ENCODE peak calls at places on chromosomes 1 and 21, in nine cellular contexts. I is pancreas; X is A549; Z is esophagus squamous epithelium; U is SK-N-MC; F is naive thymus-derived CD4-positive, alpha-beta T cell; P is heart left ventricle; J is ovary; T is CD4-positive, CD25-positive, alpha-beta regulatory T cell. W is an unnamed sample.

GRCh38 chr21:44603109-44603875 is 2.9 kb downstream of the KRTAP10-7 start:
- DNase-seq in Z (no peak), J (no peak), U (no peak), I (no peak), P (no peak), F (no peak), X (no peak), T (no peak), W (no peak)

GRCh38 chr21:42061866-42062542 is 9.1 kb upstream of the UMODL1 start:
- DNase-seq in J (no peak), F (peak), T (peak), U (no peak), X (no peak), Z (no peak), I (no peak), P (no peak), W (no peak)

GRCh38 chr1:228416217-228416971 is at the start of gene TRIM17:
- DNase-seq in T (peak), U (no peak), I (no peak), X (no peak), J (peak), P (no peak), Z (no peak), F (peak), W (no peak)

GRCh38 chr1:183877321-183877720 is 72.4 kb downstream of the RGL1 start:
- DNase-seq in F (no peak), T (no peak), I (peak), P (peak), J (peak), X (no peak), U (no peak), Z (no peak), W (peak)

GRCh38 chr1:16967095-16967567 is 13.3 kb downstream of the MFAP2 start:
- DNase-seq in J (peak), U (no peak), P (peak), T (no peak), Z (no peak), I (no peak), F (no peak), X (no peak), W (peak)

GRCh38 chr1:64004451-64004850 is 199.0 kb upstream of the UBE2U start:
- DNase-seq in Z (no peak), F (no peak), P (no peak), X (no peak), U (no peak), T (no peak), J (no peak), I (no peak), W (no peak)

GRCh38 chr1:16925635-16926490 is 4.1 kb downstream of the CROCC start:
- DNase-seq in F (no peak), J (no peak), Z (no peak), I (no peak), X (no peak), T (no peak), U (no peak), P (no peak), W (no peak)

GRCh38 chr21:33234618-33235520 is 5.1 kb downstream of the IFNAR2 start:
- DNase-seq in F (no peak), X (no peak), T (no peak), P (no peak), U (no peak), I (no peak), J (no peak), Z (no peak), W (no peak)

GRCh38 chr1:212667223-212668139 is 32.2 kb downstream of the BATF3 start:
- DNase-seq in Z (no peak), J (no peak), T (peak), F (no peak), P (peak), X (peak), I (no peak), U (peak), W (no peak)

GRCh38 chr1:61452354-61452990 is 272.5 kb downstream of the TM2D1 start:
- DNase-seq in F (no peak), U (peak), J (no peak), I (no peak), P (no peak), X (no peak), T (no peak), Z (no peak), W (no peak)

GRCh38 chr21:43881283-43881682 is 16.3 kb downstream of the AGPAT3 start:
- DNase-seq in I (no peak), P (no peak), U (no peak), T (no peak), X (no peak), J (peak), Z (no peak), F (no peak), W (no peak)

GRCh38 chr21:39055167-39055767 is 128.0 kb downstream of the PSMG1 start:
- DNase-seq in U (no peak), J (no peak), X (no peak), I (no peak), T (no peak), F (no peak), P (no peak), Z (no peak), W (no peak)

GRCh38 chr1:220124542-220124941 is 30.6 kb downstream of the IARS2 start:
- DNase-seq in J (no peak), T (no peak), U (no peak), X (no peak), I (no peak), P (no peak), F (no peak), Z (no peak), W (no peak)

GRCh38 chr1:52674497-52675384 is 23.4 kb downstream of the COA7 start:
- DNase-seq in U (no peak), F (no peak), T (peak), I (no peak), J (no peak), P (no peak), Z (no peak), X (no peak), W (no peak)

GRCh38 chr1:111987502-111987901 is 2.0 kb downstream of the KCND3 start:
- DNase-seq in T (no peak), F (no peak), U (no peak), X (no peak), I (no peak), J (no peak), P (peak), Z (no peak), W (no peak)

GRCh38 chr1:184407816-184408510 is 21.1 kb downstream of the C1orf21 start:
- DNase-seq in T (no peak), I (no peak), J (no peak), F (no peak), X (no peak), P (no peak), Z (no peak), U (no peak), W (no peak)

GRCh38 chr1:91795601-91796389 is 90.2 kb downstream of the TGFBR3 start:
- DNase-seq in U (peak), P (no peak), Z (no peak), F (no peak), T (no peak), I (no peak), X (no peak), J (no peak), W (no peak)

GRCh38 chr21:43922949-43923348 is 57.9 kb downstream of the AGPAT3 start:
- DNase-seq in F (no peak), X (no peak), T (no peak), U (no peak), I (no peak), P (no peak), J (no peak), Z (no peak), W (no peak)

GRCh38 chr1:7827134-7827955 is 25.5 kb downstream of the UTS2 start:
- DNase-seq in I (no peak), X (no peak), Z (no peak), U (no peak), F (peak), T (peak), J (no peak), P (peak), W (no peak)

GRCh38 chr21:46038871-46039397 is 57.4 kb downstream of the COL6A1 start:
- DNase-seq in Z (no peak), X (no peak), U (no peak), I (no peak), T (no peak), F (no peak), P (peak), J (peak), W (no peak)

GRCh38 chr21:37208741-37209225 is 58.4 kb downstream of the VPS26C start:
- DNase-seq in I (no peak), J (no peak), X (no peak), U (no peak), Z (no peak), F (no peak), T (no peak), P (no peak), W (no peak)

GRCh38 chr1:119080586-119080985 is 59.9 kb downstream of the WARS2 start:
- DNase-seq in U (no peak), J (peak), P (no peak), X (no peak), Z (no peak), I (peak), T (no peak), F (no peak), W (no peak)

GRCh38 chr1:217135987-217136894 is 413.0 kb upstream of the ESRRG start:
- DNase-seq in U (no peak), F (no peak), T (no peak), Z (no peak), P (no peak), X (no peak), I (no peak), J (no peak), W (no peak)

GRCh38 chr1:248243204-248243603 is 12.0 kb downstream of the OR2M4 start:
- DNase-seq in F (peak), Z (no peak), T (peak), J (no peak), P (no peak), X (peak), U (peak), I (no peak), W (peak)

GRCh38 chr1:232578681-232579195 is 51.2 kb downstream of the SIPA1L2 start:
- DNase-seq in X (no peak), J (no peak), F (peak), I (no peak), U (no peak), Z (no peak), T (peak), P (no peak), W (no peak)

GRCh38 chr1:232575524-232576040 is 54.4 kb downstream of the SIPA1L2 start:
- DNase-seq in F (no peak), Z (no peak), U (no peak), I (no peak), X (no peak), P (no peak), T (no peak), J (no peak), W (no peak)

GRCh38 chr1:232579461-232579860 is 50.5 kb downstream of the SIPA1L2 start:
- DNase-seq in P (no peak), T (no peak), Z (no peak), F (no peak), U (no peak), I (no peak), J (no peak), X (no peak), W (no peak)

GRCh38 chr1:232576537-232576936 is 53.4 kb downstream of the SIPA1L2 start:
- DNase-seq in P (no peak), J (no peak), U (no peak), F (no peak), I (no peak), Z (no peak), T (no peak), X (no peak), W (no peak)

GRCh38 chr1:232577809-232578208 is 52.1 kb downstream of the SIPA1L2 start:
- DNase-seq in T (no peak), I (no peak), J (no peak), U (no peak), X (no peak), F (no peak), P (no peak), Z (no peak), W (no peak)
- H3K27ac ChIP-seq in T (no peak), I (no peak), J (no peak), U (no peak), X (no peak), F (no peak), P (peak), Z (no peak), W (no peak)

DNA sequence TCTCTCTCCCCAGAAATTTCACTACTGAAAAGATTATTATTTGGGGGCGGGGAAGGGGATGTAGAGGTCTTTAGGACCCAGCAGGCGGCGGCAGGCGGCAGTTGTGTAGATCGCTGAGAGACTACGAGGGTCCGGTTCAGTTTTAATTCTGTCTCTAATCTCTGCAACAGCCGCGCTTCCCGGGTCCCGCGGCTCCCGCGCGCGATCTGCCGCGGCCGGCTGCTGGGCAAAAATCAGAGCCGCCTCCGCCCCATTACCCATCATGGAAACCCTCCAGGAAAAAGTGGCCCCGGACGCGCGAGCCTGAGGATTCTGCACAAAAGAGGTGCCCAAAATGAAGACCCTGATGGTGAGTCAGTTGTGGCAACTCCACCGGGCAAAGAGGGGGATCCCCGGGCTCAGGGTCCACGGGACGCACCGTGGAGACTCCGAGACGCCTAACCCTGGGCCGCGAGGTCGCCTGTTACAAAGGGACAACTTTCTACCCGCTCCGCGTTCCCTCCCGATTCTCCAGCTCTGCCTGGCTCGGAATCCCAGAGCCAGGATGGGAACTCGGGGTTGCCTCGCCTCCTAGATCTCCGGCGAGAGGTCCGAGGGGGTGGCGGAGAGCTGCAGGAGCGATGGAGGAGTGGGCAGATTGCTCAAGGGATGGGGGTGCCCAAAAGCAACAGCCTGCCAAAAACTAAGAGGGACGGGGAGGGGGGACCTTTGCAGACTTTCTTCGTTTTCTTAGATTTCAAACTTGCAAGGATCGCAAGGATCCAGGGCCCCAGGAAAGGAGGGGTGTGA is at the start of gene ST6GALNAC5:
- DNase-seq in Z (no peak), F (no peak), T (peak), I (no peak), X (peak), U (no peak), J (peak), P (no peak), W (no peak)
- H3K27ac ChIP-seq in Z (no peak), F (no peak), T (no peak), I (no peak), X (no peak), U (no peak), J (peak), P (no peak), W (no peak)

DNA sequence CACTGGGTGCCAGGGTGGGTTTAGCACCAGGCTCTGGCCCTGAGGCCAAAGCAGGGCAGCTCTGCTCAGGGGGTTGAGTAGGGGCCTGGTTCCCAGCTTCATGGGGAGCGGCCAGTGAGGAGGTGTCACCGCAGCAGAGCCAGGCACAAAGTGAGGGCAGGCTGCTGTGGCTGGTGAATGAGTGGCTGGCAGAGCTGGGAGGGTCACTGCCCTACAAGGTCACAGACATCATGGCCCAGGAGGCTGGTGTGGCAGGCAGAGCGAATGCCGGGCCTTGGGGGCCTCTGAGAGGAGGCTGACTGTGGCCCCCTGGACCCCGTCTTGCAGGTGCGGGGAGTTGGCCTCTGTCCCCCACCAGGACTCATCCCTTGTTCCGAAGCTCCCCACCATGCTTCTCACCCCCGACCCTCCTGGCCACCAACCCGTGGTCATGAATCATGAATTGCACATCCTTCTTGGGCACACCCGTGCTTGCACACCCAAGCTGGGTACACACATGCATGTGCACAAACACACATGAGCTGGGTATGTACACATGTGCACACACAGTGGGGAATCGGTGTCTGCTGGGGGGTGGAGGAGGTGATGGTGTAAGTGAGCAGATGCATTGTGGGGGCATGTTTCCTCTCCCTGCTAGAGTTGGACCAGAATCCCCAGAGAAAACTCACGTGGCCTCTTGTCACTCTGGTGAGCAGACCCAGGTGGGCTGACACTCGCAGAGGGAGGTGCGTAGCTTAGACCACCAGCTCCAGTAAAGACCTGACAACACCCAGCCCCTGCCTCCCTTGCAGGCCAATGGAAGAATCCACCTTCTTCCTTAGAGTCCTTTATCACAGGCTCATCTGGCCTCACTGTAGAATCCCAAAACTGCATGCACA is 4.8 kb upstream of the GNB1 start:
- DNase-seq in P (no peak), U (no peak), X (no peak), Z (no peak), J (no peak), T (no peak), F (no peak), I (no peak), W (no peak)
- H3K27ac ChIP-seq in P (no peak), U (no peak), X (no peak), Z (no peak), J (no peak), T (no peak), F (no peak), I (no peak), W (no peak)

DNA sequence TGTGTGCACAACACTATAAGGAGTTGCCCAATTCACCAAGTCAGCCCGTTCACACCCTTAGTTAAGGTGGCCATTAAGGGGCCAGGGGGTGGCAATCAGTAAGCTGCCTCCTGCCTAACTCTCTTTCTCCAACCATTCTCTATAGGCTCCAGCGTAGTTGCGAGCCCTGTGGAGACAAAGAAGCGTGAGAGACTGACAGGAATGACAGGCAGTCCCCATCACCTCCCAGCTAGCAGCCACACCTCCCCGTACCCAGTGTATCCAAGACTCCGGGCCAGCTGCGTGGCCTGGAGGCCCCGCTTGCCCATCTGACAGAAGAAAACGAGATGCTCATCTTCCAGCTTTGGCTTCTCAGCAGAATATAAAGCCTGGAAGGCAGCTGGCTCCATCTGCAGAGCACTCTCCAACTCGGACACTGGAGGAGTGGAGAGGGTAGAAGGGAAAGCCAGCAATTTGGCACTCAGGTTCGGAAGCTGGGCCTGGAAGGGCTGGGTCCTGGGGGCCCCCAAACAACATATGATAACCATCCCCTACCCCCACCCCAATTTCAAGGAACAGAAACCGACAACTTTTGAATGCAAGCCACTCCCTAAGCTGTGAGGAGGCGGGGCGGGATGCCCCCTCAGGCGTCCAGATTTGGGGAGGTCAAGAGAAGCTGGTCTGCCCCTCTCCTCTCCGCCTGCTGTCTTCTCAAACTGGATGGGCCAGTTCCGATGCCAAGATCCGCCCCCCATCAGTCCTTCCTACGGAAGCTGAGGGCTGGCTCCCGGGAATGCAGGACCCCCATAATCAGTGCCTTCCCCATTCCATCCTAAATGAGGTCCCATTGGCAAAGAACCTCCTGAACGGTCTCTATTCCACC is 872 bp downstream of the TSTD1 start:
- DNase-seq in U (no peak), X (no peak), I (no peak), T (no peak), Z (no peak), F (no peak), J (peak), P (no peak), W (no peak)
- H3K27ac ChIP-seq in U (no peak), X (no peak), I (peak), T (peak), Z (peak), F (peak), J (no peak), P (no peak), W (no peak)

DNA sequence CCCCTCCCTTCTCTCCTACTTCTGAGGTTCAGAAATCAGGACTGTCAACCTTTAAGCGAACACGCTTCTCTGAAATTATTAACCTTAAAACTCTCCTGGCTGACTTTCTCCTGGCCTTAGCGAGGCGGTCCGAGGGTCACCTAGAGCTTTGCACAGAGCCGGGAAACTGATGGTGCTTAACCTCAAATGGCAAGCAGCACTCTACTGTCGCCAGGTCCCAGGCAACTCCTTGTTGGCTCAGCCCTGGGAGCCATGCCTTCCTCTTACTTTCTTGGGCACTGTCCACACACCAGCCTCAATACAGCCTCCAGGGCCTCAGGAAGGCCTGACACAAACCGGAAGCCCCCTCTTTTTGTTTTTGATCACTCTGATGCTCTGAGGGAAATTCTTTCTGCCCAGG is 3.8 kb downstream of the TRABD2B start:
- DNase-seq in I (no peak), U (no peak), Z (no peak), T (no peak), J (no peak), P (no peak), F (no peak), X (no peak), W (no peak)
- H3K27ac ChIP-seq in I (no peak), U (no peak), Z (no peak), T (no peak), J (no peak), P (no peak), F (no peak), X (no peak), W (no peak)